ENCODE peak calls at places on chromosomes 11 and 22, in ten cellular contexts. One of them, this sample, is unnamed.

GRCh38 chr11:345179-345578 is 24.1 kb upstream of the B4GALNT4 start:
- DNase-seq in GM23338: no peak
- DNase-seq in stimulated activated CD8-positive, alpha-beta memory T cell treated with anti-CD3 and anti-CD28 coated beads, Interleukin-15, amount 100 ng/mL, for 24 hours: no peak
- DNase-seq in substantia nigra: no peak
- DNase-seq in A673: no peak
- DNase-seq in T-helper 2 cell: no peak
- DNase-seq in HFF-Myc: no peak
- DNase-seq in NCI-H1092: no peak
- DNase-seq in fibroblast of lung: no peak
- DNase-seq in anterior cingulate cortex: no peak
- DNase-seq in this sample: no peak

GRCh38 chr11:132943325-132943736 is 589.0 kb downstream of the OPCML start:
- DNase-seq in A673: no peak
- DNase-seq in substantia nigra: no peak
- DNase-seq in NCI-H1092: no peak
- DNase-seq in HFF-Myc: no peak
- DNase-seq in T-helper 2 cell: no peak
- DNase-seq in stimulated activated CD8-positive, alpha-beta memory T cell treated with anti-CD3 and anti-CD28 coated beads, Interleukin-15, amount 100 ng/mL, for 24 hours: no peak
- DNase-seq in GM23338: peak
- DNase-seq in anterior cingulate cortex: no peak
- DNase-seq in fibroblast of lung: peak
- DNase-seq in this sample: peak

GRCh38 chr22:37848587-37849088 is 581 bp upstream of the EIF3L start:
- DNase-seq in substantia nigra: no peak
- DNase-seq in HFF-Myc: no peak
- DNase-seq in stimulated activated CD8-positive, alpha-beta memory T cell treated with anti-CD3 and anti-CD28 coated beads, Interleukin-15, amount 100 ng/mL, for 24 hours: no peak
- DNase-seq in NCI-H1092: no peak
- DNase-seq in fibroblast of lung: peak
- DNase-seq in anterior cingulate cortex: no peak
- DNase-seq in A673: peak
- DNase-seq in GM23338: peak
- DNase-seq in T-helper 2 cell: no peak
- DNase-seq in this sample: peak

GRCh38 chr22:12601870-12602779 is 2925.9 kb upstream of the OR11H1 start:
- DNase-seq in stimulated activated CD8-positive, alpha-beta memory T cell treated with anti-CD3 and anti-CD28 coated beads, Interleukin-15, amount 100 ng/mL, for 24 hours: no peak
- DNase-seq in fibroblast of lung: no peak
- DNase-seq in A673: no peak
- DNase-seq in substantia nigra: no peak
- DNase-seq in HFF-Myc: no peak
- DNase-seq in NCI-H1092: no peak
- DNase-seq in T-helper 2 cell: no peak
- DNase-seq in anterior cingulate cortex: no peak
- DNase-seq in GM23338: no peak
- DNase-seq in this sample: no peak

GRCh38 chr22:36753916-36754315 is 22.0 kb downstream of the IFT27 start:
- DNase-seq in fibroblast of lung: no peak
- DNase-seq in anterior cingulate cortex: no peak
- DNase-seq in GM23338: no peak
- DNase-seq in NCI-H1092: no peak
- DNase-seq in T-helper 2 cell: no peak
- DNase-seq in substantia nigra: no peak
- DNase-seq in stimulated activated CD8-positive, alpha-beta memory T cell treated with anti-CD3 and anti-CD28 coated beads, Interleukin-15, amount 100 ng/mL, for 24 hours: no peak
- DNase-seq in A673: no peak
- DNase-seq in HFF-Myc: no peak
- DNase-seq in this sample: no peak

GRCh38 chr11:77181226-77181625 is 53.2 kb downstream of the MYO7A start:
- DNase-seq in fibroblast of lung: no peak
- DNase-seq in HFF-Myc: no peak
- DNase-seq in anterior cingulate cortex: no peak
- DNase-seq in A673: no peak
- DNase-seq in substantia nigra: no peak
- DNase-seq in stimulated activated CD8-positive, alpha-beta memory T cell treated with anti-CD3 and anti-CD28 coated beads, Interleukin-15, amount 100 ng/mL, for 24 hours: no peak
- DNase-seq in NCI-H1092: no peak
- DNase-seq in GM23338: no peak
- DNase-seq in T-helper 2 cell: no peak
- DNase-seq in this sample: no peak

GRCh38 chr11:33387586-33387985 is 130.4 kb downstream of the HIPK3 start:
- DNase-seq in substantia nigra: no peak
- DNase-seq in stimulated activated CD8-positive, alpha-beta memory T cell treated with anti-CD3 and anti-CD28 coated beads, Interleukin-15, amount 100 ng/mL, for 24 hours: no peak
- DNase-seq in T-helper 2 cell: no peak
- DNase-seq in NCI-H1092: no peak
- DNase-seq in HFF-Myc: no peak
- DNase-seq in anterior cingulate cortex: no peak
- DNase-seq in fibroblast of lung: no peak
- DNase-seq in GM23338: no peak
- DNase-seq in A673: no peak
- DNase-seq in this sample: no peak

GRCh38 chr11:134266841-134267251 is 9.3 kb upstream of the GLB1L3 start:
- DNase-seq in anterior cingulate cortex: no peak
- DNase-seq in substantia nigra: no peak
- DNase-seq in A673: no peak
- DNase-seq in T-helper 2 cell: no peak
- DNase-seq in NCI-H1092: no peak
- DNase-seq in fibroblast of lung: peak
- DNase-seq in HFF-Myc: no peak
- DNase-seq in stimulated activated CD8-positive, alpha-beta memory T cell treated with anti-CD3 and anti-CD28 coated beads, Interleukin-15, amount 100 ng/mL, for 24 hours: no peak
- DNase-seq in GM23338: peak
- DNase-seq in this sample: peak

GRCh38 chr22:29116397-29117123 is 43.7 kb downstream of the KREMEN1 start:
- DNase-seq in NCI-H1092: no peak
- DNase-seq in anterior cingulate cortex: no peak
- DNase-seq in stimulated activated CD8-positive, alpha-beta memory T cell treated with anti-CD3 and anti-CD28 coated beads, Interleukin-15, amount 100 ng/mL, for 24 hours: no peak
- DNase-seq in GM23338: no peak
- DNase-seq in A673: no peak
- DNase-seq in T-helper 2 cell: no peak
- DNase-seq in fibroblast of lung: no peak
- DNase-seq in HFF-Myc: no peak
- DNase-seq in substantia nigra: no peak
- DNase-seq in this sample: no peak